ENCODE peak calls at places on chromosome 9, in nine cellular contexts. Q is RWPE1; I is cardiac muscle cell; P is CD4-positive, alpha-beta T cell; V is heart left ventricle; N is H1; L is right atrium auricular region; Y is NB4; T is heart right ventricle. D is an unnamed sample.

GRCh38 chr9:99109522-99109921 is 4.6 kb downstream of the TGFBR1 start:
- DNase-seq in Q (no peak), I (no peak), P (no peak), V (no peak), N (no peak), L (no peak), Y (peak; percentile 93), T (no peak), D (no peak)

GRCh38 chr9:112355305-112355953 is 22.0 kb upstream of the PTBP3 start:
- DNase-seq in Q (no peak), I (no peak), P (no peak), V (no peak), N (no peak), L (no peak), Y (no peak), T (no peak), D (peak; percentile 40)

GRCh38 chr9:2691626-2692025 is 25.7 kb upstream of the KCNV2 start:
- DNase-seq in Q (no peak), I (no peak), P (no peak), V (no peak), N (no peak), L (no peak), Y (no peak), T (no peak), D (no peak)

GRCh38 chr9:34139477-34140146 is 13.1 kb upstream of the DCAF12 start:
- DNase-seq in Q (peak; percentile 35), I (peak; percentile 28), P (no peak), V (no peak), N (no peak), L (peak; percentile 85), Y (peak; percentile 56), T (peak; percentile 77), D (peak; percentile 27)

GRCh38 chr9:131095666-131096489 is 453 bp upstream of the AIF1L start:
- DNase-seq in Q (peak; percentile 84), I (peak; percentile 76), P (no peak), V (peak; percentile 70), N (peak; percentile 68), L (no peak), Y (peak; percentile 47), T (peak; percentile 36), D (peak; percentile 59)

GRCh38 chr9:38372685-38373619 is 19.6 kb upstream of the ALDH1B1 start:
- DNase-seq in Q (no peak), I (no peak), P (no peak), V (no peak), N (no peak), L (no peak), Y (no peak), T (no peak), D (no peak)

GRCh38 chr9:136438548-136438908 is 1.1 kb downstream of the INPP5E start:
- DNase-seq in Q (no peak), I (peak; percentile 30), P (no peak), V (no peak), N (no peak), L (no peak), Y (peak; percentile 55), T (no peak), D (peak; percentile 57)

GRCh38 chr9:130936285-130937117 is 2.5 kb downstream of the FIBCD1 start:
- DNase-seq in Q (peak; percentile 72), I (peak; percentile 43), P (no peak), V (no peak), N (peak; percentile 59), L (no peak), Y (peak; percentile 97), T (no peak), D (no peak)

GRCh38 chr9:121282309-121283071 is 14.5 kb downstream of the GSN start:
- DNase-seq in Q (peak; percentile 69), I (no peak), P (no peak), V (peak; percentile 69), N (no peak), L (peak; percentile 89), Y (peak; percentile 65), T (peak; percentile 80), D (no peak)

GRCh38 chr9:22073349-22073748 is 64.2 kb upstream of the CDKN2B start:
- DNase-seq in Q (no peak), I (no peak), P (no peak), V (no peak), N (no peak), L (no peak), Y (no peak), T (no peak), D (no peak)

GRCh38 chr9:92191801-92192200 is 76.6 kb upstream of the SPTLC1 start:
- DNase-seq in Q (peak; percentile 69), I (no peak), P (no peak), V (no peak), N (no peak), L (no peak), Y (no peak), T (no peak), D (no peak)

GRCh38 chr9:14251146-14252071 is 62.5 kb downstream of the NFIB start:
- DNase-seq in Q (peak; percentile 80), I (no peak), P (no peak), V (peak; percentile 88), N (no peak), L (peak; percentile 89), Y (no peak), T (peak; percentile 87), D (no peak)

DNA sequence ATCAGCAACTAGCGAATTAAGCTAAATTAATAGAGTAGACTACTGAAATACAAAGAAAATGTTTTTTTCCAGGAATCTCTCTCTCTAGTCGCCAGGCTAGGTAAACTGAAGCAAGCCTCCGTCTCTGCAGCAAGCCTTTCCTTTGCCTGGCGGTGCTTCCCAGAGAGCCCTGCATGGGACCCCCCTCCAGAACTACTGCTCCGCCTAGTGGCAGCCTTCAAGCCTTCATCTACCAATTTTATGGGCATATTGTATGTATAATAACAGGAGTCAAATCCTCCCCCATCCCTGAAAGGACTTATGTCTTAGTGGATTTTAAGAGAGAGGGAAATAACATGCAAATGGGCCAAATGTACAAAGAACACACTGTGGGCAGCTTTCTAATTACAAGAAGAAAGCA is 241.9 kb downstream of the SAXO1 start:
- DNase-seq in Q (no peak), I (peak; percentile 80), P (no peak), V (no peak), N (peak; percentile 21), L (no peak), Y (peak; percentile 71), T (no peak), D (no peak)
- TF ChIP-seq CTCF in Q (no peak), I (peak; percentile 46), P (no peak), V (no peak), N (peak; percentile 80), L (no peak), Y (peak; percentile 97), T (no peak), D (no peak)

GRCh38 chr9:127396808-127397721 is at the start of gene SLC2A8:
- DNase-seq in Q (peak; percentile 100), I (peak; percentile 100), P (peak; percentile 71), V (peak; percentile 98), N (peak; percentile 99), L (peak; percentile 99), Y (peak; percentile 39), T (peak; percentile 99), D (peak; percentile 98)
- TF ChIP-seq CTCF in Q (no peak), I (no peak), P (peak; percentile 18), V (no peak), N (peak; percentile 6), L (no peak), Y (no peak), T (no peak), D (no peak)

GRCh38 chr9:127792417-127793031 is 6.7 kb downstream of the CDK9 start:
- DNase-seq in Q (no peak), I (no peak), P (no peak), V (no peak), N (no peak), L (no peak), Y (no peak), T (no peak), D (no peak)

GRCh38 chr9:127793093-127793708 is 7.4 kb downstream of the CDK9 start:
- DNase-seq in Q (no peak), I (no peak), P (no peak), V (no peak), N (no peak), L (no peak), Y (no peak), T (no peak), D (no peak)

GRCh38 chr9:127790094-127790855 is 4.4 kb downstream of the CDK9 start:
- DNase-seq in Q (no peak), I (no peak), P (no peak), V (no peak), N (no peak), L (no peak), Y (no peak), T (no peak), D (no peak)

GRCh38 chr9:127789179-127789578 is 3.3 kb downstream of the CDK9 start:
- DNase-seq in Q (no peak), I (no peak), P (no peak), V (no peak), N (no peak), L (no peak), Y (no peak), T (no peak), D (no peak)

DNA sequence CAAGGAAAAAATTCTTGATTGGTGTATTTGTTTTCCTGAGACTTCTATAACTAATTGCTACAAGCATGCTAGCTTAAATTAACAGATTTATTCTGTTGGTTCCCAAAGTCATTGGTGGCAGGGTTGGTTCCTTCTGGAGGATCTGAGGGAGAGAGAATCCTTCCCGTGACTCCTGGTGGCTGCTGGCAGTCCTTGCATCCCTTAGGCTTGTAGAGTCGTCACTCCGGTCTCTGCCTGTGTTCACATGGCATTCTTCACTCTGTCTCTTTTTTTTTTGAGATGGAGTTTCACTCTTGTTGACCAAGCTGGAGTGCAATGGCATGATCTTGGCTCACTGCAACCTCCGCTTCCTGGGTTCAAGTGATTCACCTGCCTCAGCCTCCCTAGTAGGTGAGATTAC is 5.3 kb downstream of the CDK9 start:
- DNase-seq in Q (no peak), I (no peak), P (no peak), V (no peak), N (no peak), L (no peak), Y (no peak), T (no peak), D (no peak)
- TF ChIP-seq CTCF in Q (no peak), I (no peak), P (no peak), V (no peak), N (no peak), L (no peak), Y (no peak), T (no peak), D (no peak)

GRCh38 chr9:107852891-107853290 is 363.3 kb upstream of the KLF4 start:
- DNase-seq in Q (no peak), I (no peak), P (no peak), V (no peak), N (no peak), L (no peak), Y (no peak), T (no peak), D (no peak)

GRCh38 chr9:107855164-107855563 is 365.6 kb upstream of the KLF4 start:
- DNase-seq in Q (no peak), I (no peak), P (no peak), V (no peak), N (no peak), L (no peak), Y (no peak), T (no peak), D (no peak)

GRCh38 chr9:107853461-107853860 is 363.9 kb upstream of the KLF4 start:
- DNase-seq in Q (no peak), I (no peak), P (no peak), V (no peak), N (no peak), L (no peak), Y (no peak), T (no peak), D (no peak)

GRCh38 chr9:107858260-107858659 is 368.7 kb upstream of the KLF4 start:
- DNase-seq in Q (no peak), I (no peak), P (no peak), V (no peak), N (no peak), L (no peak), Y (no peak), T (no peak), D (no peak)

GRCh38 chr9:107856633-107857032 is 367.1 kb upstream of the KLF4 start:
- DNase-seq in Q (no peak), I (no peak), P (no peak), V (no peak), N (no peak), L (no peak), Y (no peak), T (no peak), D (no peak)
- TF ChIP-seq CTCF in Q (no peak), I (no peak), P (no peak), V (no peak), N (no peak), L (no peak), Y (no peak), T (no peak), D (no peak)